ENCODE peak calls at places on chromosomes 1 and 21, in five cellular contexts. T, F, P, V and E are unnamed samples. For H3K4me1, the result is how much of the 10 kb centered on the place peaks cover.

GRCh38 chr1:87956072-87956471 is 627.4 kb downstream of the LMO4 start:
- DNase-seq in F (peak), V (no peak), P (no peak), T (no peak), E (no peak)

GRCh38 chr1:109509176-109510134 is at the start of gene AMIGO1:
- DNase-seq in P (peak), F (peak), T (peak), V (peak), E (peak)

GRCh38 chr1:180123463-180123936 is 31.2 kb upstream of the QSOX1 start:
- DNase-seq in T (peak), F (no peak), P (no peak), V (no peak), E (no peak)

GRCh38 chr1:29624747-29625420 is 388.6 kb downstream of the PTPRU start:
- DNase-seq in P (no peak), V (no peak), T (no peak), F (no peak), E (no peak)

GRCh38 chr1:53545663-53546408 is 86.6 kb downstream of the DMRTB1 start:
- DNase-seq in P (no peak), T (peak), V (no peak), F (peak), E (no peak)

GRCh38 chr1:12376236-12377064 is 146.6 kb downstream of the VPS13D start:
- DNase-seq in P (no peak), V (no peak), T (no peak), F (no peak), E (no peak)

GRCh38 chr1:156251527-156251926 is 3.7 kb upstream of the PAQR6 start:
- DNase-seq in P (no peak), V (no peak), F (no peak), T (no peak), E (no peak)

GRCh38 chr1:27150641-27151040 is 4.3 kb downstream of the SLC9A1 start:
- DNase-seq in V (no peak), T (no peak), P (no peak), F (no peak), E (no peak)

GRCh38 chr1:62977321-62977720 is 193.4 kb downstream of the ATG4C start:
- DNase-seq in P (no peak), V (no peak), F (no peak), T (no peak), E (no peak)

GRCh38 chr1:9721606-9722377 is 70.3 kb downstream of the PIK3CD start:
- DNase-seq in T (no peak), V (peak), F (no peak), P (no peak), E (no peak)

GRCh38 chr1:184427722-184428121 is 40.9 kb downstream of the C1orf21 start:
- DNase-seq in F (no peak), V (no peak), P (no peak), T (no peak), E (peak)

GRCh38 chr1:6445062-6445763 is 20.6 kb downstream of the ESPN start:
- DNase-seq in T (peak), V (no peak), P (peak), F (no peak), E (peak)

GRCh38 chr1:64080947-64081562 is 122.4 kb upstream of the UBE2U start:
- DNase-seq in F (no peak), T (no peak), P (no peak), V (no peak), E (no peak)

GRCh38 chr1:30088594-30089556 is 634.5 kb downstream of the MATN1 start:
- DNase-seq in P (peak), F (no peak), V (no peak), T (peak), E (peak)

GRCh38 chr21:28541371-28542112 is 451.1 kb downstream of the LTN1 start:
- DNase-seq in P (no peak), V (no peak), T (no peak), F (no peak), E (no peak)

GRCh38 chr1:29639741-29640427 is 403.6 kb downstream of the PTPRU start:
- DNase-seq in P (no peak), T (no peak), F (no peak), V (no peak), E (no peak)

GRCh38 chr21:29989634-29990234 is 49.9 kb upstream of the GRIK1 start:
- DNase-seq in F (no peak), P (no peak), V (no peak), T (no peak), E (no peak)

GRCh38 chr21:39644069-39644468 is 31.3 kb downstream of the B3GALT5 start:
- DNase-seq in F (no peak), T (no peak), P (no peak), V (no peak), E (no peak)

GRCh38 chr21:34553199-34553952 is 41.4 kb upstream of the KCNE1 start:
- DNase-seq in T (no peak), F (no peak), V (no peak), P (no peak), E (no peak)

GRCh38 chr1:118788372-118788955 is 199.7 kb downstream of the TBX15 start:
- DNase-seq in F (no peak), V (no peak), P (no peak), T (no peak), E (no peak)

GRCh38 chr1:235883261-235883927 is 16.7 kb upstream of the LYST start:
- DNase-seq in F (peak), T (peak), V (peak), P (peak), E (peak)

GRCh38 chr1:207152792-207153434 is 48.9 kb downstream of the C4BPA start:
- DNase-seq in T (no peak), F (no peak), P (no peak), V (no peak), E (no peak)

GRCh38 chr1:112402682-112403643 is 6.9 kb downstream of the CTTNBP2NL start:
- DNase-seq in V (no peak), T (no peak), F (no peak), P (no peak), E (no peak)

GRCh38 chr1:246372502-246372901 is 134.6 kb downstream of the SMYD3 start:
- DNase-seq in V (no peak), P (no peak), F (no peak), T (no peak), E (no peak)

GRCh38 chr1:77951328-77951727 is 27.5 kb downstream of the FUBP1 start:
- DNase-seq in P (no peak), T (no peak), F (no peak), V (no peak), E (no peak)

GRCh38 chr1:30638811-30639210 is 84.6 kb downstream of the MATN1 start:
- DNase-seq in T (no peak), P (no peak), V (no peak), F (no peak), E (no peak)

GRCh38 chr1:236128646-236129178 is 13.6 kb upstream of the GPR137B start:
- DNase-seq in P (no peak), F (no peak), V (no peak), T (no peak), E (no peak)

GRCh38 chr1:9589144-9589718 is 520 bp downstream of the TMEM201 start:
- DNase-seq in P (peak), T (no peak), F (peak), V (peak), E (peak)

GRCh38 chr1:75725861-75726361 is 1.4 kb downstream of the ACADM start:
- DNase-seq in F (no peak), V (peak), T (peak), P (peak), E (no peak)

GRCh38 chr1:145884675-145885074 is 991 bp downstream of the ANKRD35 start:
- DNase-seq in F (no peak), P (no peak), T (no peak), V (no peak), E (no peak)

GRCh38 chr1:76074321-76075187 is at the start of gene ST6GALNAC3:
- DNase-seq in T (peak), P (peak), V (peak), F (peak), E (peak)

GRCh38 chr21:21688877-21689276 is 690.7 kb downstream of the NCAM2 start:
- DNase-seq in P (no peak), V (no peak), F (no peak), T (no peak), E (no peak)

GRCh38 chr1:221517961-221518360 is 223.9 kb downstream of the DUSP10 start:
- DNase-seq in V (no peak), T (no peak), F (no peak), P (no peak), E (no peak)

GRCh38 chr1:26164036-26164927 is 4.5 kb downstream of the C1orf232 start:
- DNase-seq in T (peak), P (peak), F (peak), V (no peak), E (no peak)

GRCh38 chr1:40379785-40380452 is 6.4 kb downstream of the SMAP2 start:
- DNase-seq in T (no peak), F (no peak), P (no peak), V (no peak), E (no peak)

GRCh38 chr1:196535727-196536126 is 72.5 kb downstream of the KCNT2 start:
- DNase-seq in P (no peak), F (no peak), V (no peak), T (no peak), E (no peak)

GRCh38 chr1:103788377-103788776 is 38.7 kb downstream of the AMY1C start:
- DNase-seq in F (no peak), T (no peak), V (no peak), P (no peak), E (no peak)

GRCh38 chr1:161735837-161736236 is 13.7 kb upstream of the DUSP12 start:
- DNase-seq in F (no peak), T (no peak), V (no peak), P (no peak), E (no peak)
- H3K4me1 ChIP-seq in F (under half), T (under half), V (under half), P (under half), E (under half)

GRCh38 chr21:33246506-33246905 is 16.8 kb downstream of the IFNAR2 start:
- DNase-seq in V (no peak), T (no peak), P (no peak), F (no peak), E (no peak)

GRCh38 chr21:33244082-33244780 is 14.5 kb downstream of the IFNAR2 start:
- DNase-seq in V (no peak), F (no peak), P (no peak), T (no peak), E (no peak)

GRCh38 chr21:33245289-33245918 is 15.7 kb downstream of the IFNAR2 start:
- DNase-seq in T (no peak), P (no peak), F (no peak), V (no peak), E (no peak)

GRCh38 chr21:33246963-33247362 is 17.2 kb downstream of the IFNAR2 start:
- DNase-seq in F (no peak), V (no peak), P (no peak), T (no peak), E (no peak)

GRCh38 chr21:33244781-33245105 is 15.0 kb downstream of the IFNAR2 start:
- DNase-seq in F (no peak), V (no peak), P (no peak), T (no peak), E (no peak)
- H3K4me1 ChIP-seq in F (under half), V (under half), P (under half), T (under half), E (under half)

GRCh38 chr21:37244506-37245083 is 22.5 kb downstream of the VPS26C start:
- DNase-seq in P (no peak), F (no peak), V (no peak), T (no peak), E (no peak)
- H3K4me1 ChIP-seq in P (under half), F (under half), V (under half), T (under half), E (under half)

GRCh38 chr1:2276803-2277580 is 48.9 kb downstream of the SKI start:
- DNase-seq in V (no peak), P (no peak), F (no peak), T (no peak), E (no peak)
- H3K4me1 ChIP-seq in V (half or more), P (half or more), F (half or more), T (half or more), E (half or more)

DNA sequence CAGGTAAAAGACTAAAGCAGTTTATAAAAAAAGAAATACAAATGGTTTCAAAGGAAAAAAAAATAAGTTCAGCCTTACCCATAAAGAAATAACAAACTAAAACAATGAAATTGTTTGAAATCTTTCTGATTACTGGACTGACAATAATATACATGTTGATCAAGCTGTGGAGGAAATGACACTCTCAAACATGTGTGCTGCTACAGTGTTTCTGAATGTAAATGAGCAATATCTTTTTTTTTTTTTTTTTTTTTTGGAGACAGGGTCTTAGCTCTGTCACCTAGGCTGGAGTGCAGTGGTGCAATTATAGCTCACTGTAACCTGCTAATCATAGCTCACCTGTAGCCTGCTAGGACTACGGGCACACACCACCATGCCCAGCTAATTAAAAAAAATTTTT is 6.5 kb downstream of the EPS15 start:
- DNase-seq in T (no peak), F (no peak), V (no peak), P (no peak), E (no peak)
- H3K4me1 ChIP-seq in T (half or more), F (under half), V (under half), P (under half), E (under half)

GRCh38 chr1:93827128-93827527 is 51.9 kb downstream of the DNTTIP2 start:
- DNase-seq in T (no peak), V (no peak), P (no peak), F (no peak), E (no peak)

GRCh38 chr1:93821412-93822144 is 57.4 kb downstream of the DNTTIP2 start:
- DNase-seq in T (no peak), P (no peak), F (no peak), V (no peak), E (no peak)

GRCh38 chr1:93824869-93825268 is 54.1 kb downstream of the DNTTIP2 start:
- DNase-seq in P (no peak), V (no peak), F (no peak), T (no peak), E (no peak)

GRCh38 chr1:93820554-93821411 is 58.2 kb downstream of the DNTTIP2 start:
- DNase-seq in F (no peak), T (no peak), P (no peak), V (no peak), E (no peak)

GRCh38 chr1:93822710-93823425 is 56.1 kb downstream of the DNTTIP2 start:
- DNase-seq in F (no peak), T (no peak), P (no peak), V (no peak), E (no peak)
- H3K4me1 ChIP-seq in F (under half), T (under half), P (under half), V (under half), E (under half)

DNA sequence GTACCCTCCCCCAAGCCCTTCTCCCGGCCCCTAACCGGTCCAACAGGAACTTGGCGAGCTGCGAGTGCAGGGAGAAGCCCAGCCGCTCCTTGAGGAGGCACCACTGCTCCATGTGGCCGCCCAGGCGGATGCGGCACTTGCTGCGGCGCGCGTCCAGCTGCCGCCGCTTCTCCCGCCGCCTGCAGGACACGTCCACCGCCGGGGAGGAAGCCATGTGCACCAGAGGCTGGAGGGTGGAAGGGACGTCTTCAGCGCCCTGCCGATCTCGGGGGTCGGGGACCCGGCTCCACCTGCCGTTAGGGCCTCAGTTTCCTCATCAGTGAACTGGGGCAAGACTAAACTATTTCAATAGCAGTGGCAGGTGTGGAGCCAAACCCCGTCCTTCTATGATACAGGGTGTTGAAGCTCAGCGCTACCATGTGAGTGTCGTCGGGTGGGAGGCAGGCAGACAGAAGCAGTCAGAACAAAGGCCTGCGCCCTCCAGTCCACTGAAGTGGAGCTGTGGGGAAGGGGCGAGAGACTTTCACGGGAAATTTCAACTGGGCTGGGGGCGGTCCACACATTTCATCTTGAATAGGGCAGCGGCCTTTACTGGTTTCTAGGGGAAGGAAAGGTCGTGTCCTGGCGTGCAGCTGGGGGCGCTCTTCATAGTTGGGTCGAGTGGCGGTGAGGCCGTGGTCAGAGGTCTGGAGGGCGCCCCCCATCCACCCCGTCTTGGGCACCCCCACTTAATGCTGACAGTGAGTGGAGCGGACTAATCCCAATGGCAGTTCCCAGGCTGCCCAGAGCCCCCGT is 592 bp downstream of the ZNF692 start:
- DNase-seq in P (peak), V (peak), F (peak), T (peak), E (peak)
- H3K4me1 ChIP-seq in P (under half), V (under half), F (under half), T (under half), E (under half)

GRCh38 chr1:153958961-153959260 is 499 bp upstream of the CRTC2 start:
- DNase-seq in V (no peak), P (no peak), F (no peak), T (no peak), E (no peak)
- H3K4me1 ChIP-seq in V (under half), P (under half), F (under half), T (half or more), E (under half)

GRCh38 chr1:42592811-42593210 is 65.4 kb upstream of the PPIH start:
- DNase-seq in T (no peak), V (no peak), P (no peak), F (no peak), E (no peak)
- H3K4me1 ChIP-seq in T (under half), V (under half), P (under half), F (under half), E (under half)

GRCh38 chr1:169129109-169129789 is 22.8 kb downstream of the ATP1B1 start:
- DNase-seq in F (no peak), T (no peak), V (no peak), P (no peak), E (no peak)

GRCh38 chr1:169128565-169128964 is 22.1 kb downstream of the ATP1B1 start:
- DNase-seq in V (no peak), F (no peak), T (no peak), P (no peak), E (no peak)

GRCh38 chr1:169127305-169127704 is 20.8 kb downstream of the ATP1B1 start:
- DNase-seq in T (no peak), V (no peak), P (no peak), F (no peak), E (no peak)

GRCh38 chr1:169124459-169124858 is 18.0 kb downstream of the ATP1B1 start:
- DNase-seq in V (no peak), F (no peak), T (peak), P (no peak), E (no peak)

DNA sequence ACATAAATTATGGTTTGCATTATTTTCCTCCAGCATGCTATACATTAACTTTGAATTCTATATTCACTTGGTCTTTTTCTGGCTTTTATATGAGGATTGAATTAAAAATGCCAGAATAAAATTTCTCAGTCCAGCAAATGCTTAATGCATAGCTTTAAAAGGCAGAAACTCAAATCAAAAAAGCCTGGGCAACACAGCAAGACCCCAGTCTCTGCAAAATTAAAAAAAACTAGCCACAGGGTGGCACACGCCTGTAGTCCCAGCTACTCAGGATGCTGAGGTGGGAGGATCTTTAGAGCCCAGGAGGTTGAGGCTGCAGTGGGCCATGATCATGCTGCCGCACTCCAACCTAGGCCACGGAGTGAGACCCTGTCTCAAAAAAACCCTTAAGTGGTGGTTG is 19.8 kb downstream of the ATP1B1 start:
- DNase-seq in T (no peak), F (no peak), V (no peak), P (no peak), E (no peak)
- H3K4me1 ChIP-seq in T (under half), F (under half), V (under half), P (under half), E (under half)